ENCODE peak calls at places on chromosomes 2 and 18, in ten cellular contexts. One of them, this sample, is unnamed.

GRCh38 chr2:216034065-216034464 is 20.7 kb upstream of the MREG start:
- DNase-seq in coronary artery: no peak
- DNase-seq in brain microvascular endothelial cell: peak; percentile 78
- DNase-seq in upper lobe of right lung: no peak
- DNase-seq in mucosa of descending colon: peak; percentile 92
- DNase-seq in tibial artery: peak; percentile 65
- DNase-seq in BE2C: peak; percentile 73
- DNase-seq in cardiac fibroblast: peak; percentile 85
- DNase-seq in HFFc6: peak; percentile 61
- DNase-seq in left ventricle myocardium inferior: peak; percentile 40
- DNase-seq in this sample: peak; percentile 81

GRCh38 chr2:130187268-130187667 is 5.2 kb downstream of the MZT2B start:
- DNase-seq in coronary artery: no peak
- DNase-seq in brain microvascular endothelial cell: no peak
- DNase-seq in upper lobe of right lung: peak; percentile 18
- DNase-seq in mucosa of descending colon: no peak
- DNase-seq in tibial artery: no peak
- DNase-seq in BE2C: no peak
- DNase-seq in cardiac fibroblast: no peak
- DNase-seq in HFFc6: no peak
- DNase-seq in left ventricle myocardium inferior: no peak
- DNase-seq in this sample: peak; percentile 31

GRCh38 chr18:50282521-50283335 is 1.4 kb upstream of the MBD1 start:
- DNase-seq in coronary artery: no peak
- DNase-seq in brain microvascular endothelial cell: no peak
- DNase-seq in upper lobe of right lung: peak; percentile 69
- DNase-seq in mucosa of descending colon: peak; percentile 34
- DNase-seq in tibial artery: no peak
- DNase-seq in BE2C: no peak
- DNase-seq in cardiac fibroblast: no peak
- DNase-seq in HFFc6: no peak
- DNase-seq in left ventricle myocardium inferior: no peak
- DNase-seq in this sample: no peak

GRCh38 chr2:159090514-159091201 is 122.2 kb downstream of the TANC1 start:
- DNase-seq in coronary artery: no peak
- DNase-seq in brain microvascular endothelial cell: no peak
- DNase-seq in upper lobe of right lung: no peak
- DNase-seq in mucosa of descending colon: no peak
- DNase-seq in tibial artery: no peak
- DNase-seq in BE2C: no peak
- DNase-seq in cardiac fibroblast: peak; percentile 54
- DNase-seq in HFFc6: peak; percentile 22
- DNase-seq in left ventricle myocardium inferior: no peak
- DNase-seq in this sample: no peak

GRCh38 chr2:121999273-121999672 is 243.8 kb downstream of the TSN start:
- DNase-seq in coronary artery: no peak
- DNase-seq in brain microvascular endothelial cell: peak; percentile 73
- DNase-seq in upper lobe of right lung: no peak
- DNase-seq in mucosa of descending colon: peak; percentile 78
- DNase-seq in tibial artery: no peak
- DNase-seq in BE2C: peak; percentile 62
- DNase-seq in cardiac fibroblast: peak; percentile 53
- DNase-seq in HFFc6: peak; percentile 14
- DNase-seq in left ventricle myocardium inferior: no peak
- DNase-seq in this sample: no peak

GRCh38 chr2:191565647-191566198 is 112.2 kb upstream of the NABP1 start:
- DNase-seq in coronary artery: no peak
- DNase-seq in brain microvascular endothelial cell: no peak
- DNase-seq in upper lobe of right lung: no peak
- DNase-seq in mucosa of descending colon: no peak
- DNase-seq in tibial artery: no peak
- DNase-seq in BE2C: no peak
- DNase-seq in cardiac fibroblast: no peak
- DNase-seq in HFFc6: no peak
- DNase-seq in left ventricle myocardium inferior: no peak
- DNase-seq in this sample: peak; percentile 60

GRCh38 chr2:188894028-188894427 is 80.1 kb upstream of the COL3A1 start:
- DNase-seq in coronary artery: no peak
- DNase-seq in brain microvascular endothelial cell: no peak
- DNase-seq in upper lobe of right lung: no peak
- DNase-seq in mucosa of descending colon: no peak
- DNase-seq in tibial artery: no peak
- DNase-seq in BE2C: no peak
- DNase-seq in cardiac fibroblast: no peak
- DNase-seq in HFFc6: no peak
- DNase-seq in left ventricle myocardium inferior: no peak
- DNase-seq in this sample: no peak

GRCh38 chr2:206217743-206218520 is 56.5 kb upstream of the ZDBF2 start:
- DNase-seq in coronary artery: no peak
- DNase-seq in brain microvascular endothelial cell: no peak
- DNase-seq in upper lobe of right lung: no peak
- DNase-seq in mucosa of descending colon: no peak
- DNase-seq in tibial artery: no peak
- DNase-seq in BE2C: no peak
- DNase-seq in cardiac fibroblast: peak; percentile 36
- DNase-seq in HFFc6: no peak
- DNase-seq in left ventricle myocardium inferior: no peak
- DNase-seq in this sample: peak; percentile 38

GRCh38 chr2:222598611-222599010 is 57.3 kb downstream of the FARSB start:
- DNase-seq in coronary artery: no peak
- DNase-seq in brain microvascular endothelial cell: no peak
- DNase-seq in upper lobe of right lung: no peak
- DNase-seq in mucosa of descending colon: no peak
- DNase-seq in tibial artery: no peak
- DNase-seq in BE2C: no peak
- DNase-seq in cardiac fibroblast: no peak
- DNase-seq in HFFc6: no peak
- DNase-seq in left ventricle myocardium inferior: no peak
- DNase-seq in this sample: no peak

GRCh38 chr2:45595724-45596435 is 15.2 kb downstream of the SRBD1 start:
- DNase-seq in coronary artery: no peak
- DNase-seq in brain microvascular endothelial cell: peak; percentile 31
- DNase-seq in upper lobe of right lung: no peak
- DNase-seq in mucosa of descending colon: peak; percentile 38
- DNase-seq in tibial artery: peak; percentile 76
- DNase-seq in BE2C: no peak
- DNase-seq in cardiac fibroblast: peak; percentile 80
- DNase-seq in HFFc6: peak; percentile 76
- DNase-seq in left ventricle myocardium inferior: peak; percentile 36
- DNase-seq in this sample: no peak

GRCh38 chr18:74266161-74266560 is 25.6 kb downstream of the CYB5A start:
- DNase-seq in coronary artery: no peak
- DNase-seq in brain microvascular endothelial cell: peak; percentile 48
- DNase-seq in upper lobe of right lung: no peak
- DNase-seq in mucosa of descending colon: no peak
- DNase-seq in tibial artery: no peak
- DNase-seq in BE2C: no peak
- DNase-seq in cardiac fibroblast: no peak
- DNase-seq in HFFc6: no peak
- DNase-seq in left ventricle myocardium inferior: no peak
- DNase-seq in this sample: no peak

DNA sequence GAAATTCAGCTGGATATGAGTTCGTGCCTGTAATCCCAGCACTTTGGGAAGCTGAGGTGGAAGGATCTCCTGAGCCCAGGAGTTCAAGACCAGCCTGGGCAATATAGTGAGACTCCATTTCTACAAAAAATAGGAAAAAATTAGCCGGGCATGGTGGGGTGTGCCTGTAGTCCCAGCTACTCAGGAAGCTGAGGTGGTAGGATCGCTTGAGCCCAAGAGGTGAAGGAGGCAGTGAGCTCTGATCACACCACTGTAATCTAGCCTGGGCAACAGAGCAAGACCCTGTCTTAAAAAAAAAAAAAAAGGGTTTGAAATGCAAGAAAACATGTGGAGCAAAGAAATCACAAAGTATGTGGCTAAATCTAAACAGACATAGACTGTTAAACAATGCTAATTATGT is 9.8 kb downstream of the CGREF1 start:
- DNase-seq in coronary artery: no peak
- DNase-seq in brain microvascular endothelial cell: no peak
- DNase-seq in upper lobe of right lung: no peak
- DNase-seq in mucosa of descending colon: no peak
- DNase-seq in tibial artery: no peak
- DNase-seq in BE2C: no peak
- DNase-seq in cardiac fibroblast: no peak
- DNase-seq in HFFc6: no peak
- DNase-seq in left ventricle myocardium inferior: no peak
- DNase-seq in this sample: no peak
- TF ChIP-seq CTCF in coronary artery: no peak
- TF ChIP-seq CTCF in brain microvascular endothelial cell: no peak
- TF ChIP-seq CTCF in upper lobe of right lung: no peak
- TF ChIP-seq CTCF in mucosa of descending colon: no peak
- TF ChIP-seq CTCF in tibial artery: no peak
- TF ChIP-seq CTCF in BE2C: no peak
- TF ChIP-seq CTCF in cardiac fibroblast: no peak
- TF ChIP-seq CTCF in HFFc6: no peak
- TF ChIP-seq CTCF in left ventricle myocardium inferior: no peak
- TF ChIP-seq CTCF in this sample: no peak

DNA sequence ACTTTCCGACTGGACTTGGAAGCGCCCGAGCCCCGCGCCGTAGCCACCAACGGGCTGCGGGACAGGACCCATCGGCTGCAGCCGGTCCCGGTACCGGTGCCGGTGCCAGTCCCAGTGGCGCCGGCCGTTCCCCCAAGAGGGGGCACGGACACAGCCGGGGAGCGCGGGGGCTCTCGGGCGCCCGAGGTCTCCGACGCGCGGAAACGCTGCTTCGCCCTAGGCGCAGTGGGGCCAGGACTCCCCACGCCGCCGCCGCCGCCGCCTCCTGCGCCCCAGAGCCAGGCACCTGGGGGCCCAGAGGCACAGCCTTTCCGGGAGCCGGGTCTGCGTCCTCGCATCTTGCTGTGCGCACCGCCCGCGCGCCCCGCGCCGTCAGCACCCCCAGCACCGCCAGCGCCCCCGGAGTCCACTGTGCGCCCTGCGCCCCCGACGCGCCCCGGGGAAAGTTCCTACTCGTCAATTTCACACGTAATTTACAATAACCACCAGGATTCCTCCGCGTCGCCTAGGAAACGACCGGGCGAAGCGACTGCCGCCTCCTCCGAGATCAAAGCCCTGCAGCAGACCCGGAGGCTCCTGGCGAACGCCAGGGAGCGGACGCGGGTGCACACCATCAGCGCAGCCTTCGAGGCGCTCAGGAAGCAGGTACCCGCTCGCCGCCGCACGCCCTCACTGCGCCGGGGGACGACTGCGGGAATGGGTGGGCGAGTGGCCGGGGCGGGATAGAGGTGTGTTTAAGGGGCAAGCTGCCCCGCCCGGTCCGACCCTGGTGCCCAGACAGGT is 713 bp downstream of the ATOH8 start:
- DNase-seq in coronary artery: no peak
- DNase-seq in brain microvascular endothelial cell: no peak
- DNase-seq in upper lobe of right lung: peak; percentile 78
- DNase-seq in mucosa of descending colon: peak; percentile 37
- DNase-seq in tibial artery: no peak
- DNase-seq in BE2C: peak; percentile 40
- DNase-seq in cardiac fibroblast: peak; percentile 57
- DNase-seq in HFFc6: peak; percentile 66
- DNase-seq in left ventricle myocardium inferior: peak; percentile 29
- DNase-seq in this sample: peak; percentile 39
- TF ChIP-seq CTCF in coronary artery: peak; percentile 24
- TF ChIP-seq CTCF in brain microvascular endothelial cell: peak; percentile 34
- TF ChIP-seq CTCF in upper lobe of right lung: peak; percentile 31
- TF ChIP-seq CTCF in mucosa of descending colon: no peak
- TF ChIP-seq CTCF in tibial artery: peak; percentile 30
- TF ChIP-seq CTCF in BE2C: no peak
- TF ChIP-seq CTCF in cardiac fibroblast: peak; percentile 31
- TF ChIP-seq CTCF in HFFc6: peak; percentile 58
- TF ChIP-seq CTCF in left ventricle myocardium inferior: peak; percentile 39
- TF ChIP-seq CTCF in this sample: no peak

GRCh38 chr2:148527488-148528340 is 116.8 kb upstream of the EPC2 start:
- DNase-seq in coronary artery: no peak
- DNase-seq in brain microvascular endothelial cell: no peak
- DNase-seq in upper lobe of right lung: no peak
- DNase-seq in mucosa of descending colon: no peak
- DNase-seq in tibial artery: no peak
- DNase-seq in BE2C: no peak
- DNase-seq in cardiac fibroblast: no peak
- DNase-seq in HFFc6: peak; percentile 8
- DNase-seq in left ventricle myocardium inferior: no peak
- DNase-seq in this sample: no peak

GRCh38 chr2:148525130-148525529 is 119.4 kb upstream of the EPC2 start:
- DNase-seq in coronary artery: no peak
- DNase-seq in brain microvascular endothelial cell: no peak
- DNase-seq in upper lobe of right lung: no peak
- DNase-seq in mucosa of descending colon: no peak
- DNase-seq in tibial artery: no peak
- DNase-seq in BE2C: no peak
- DNase-seq in cardiac fibroblast: no peak
- DNase-seq in HFFc6: no peak
- DNase-seq in left ventricle myocardium inferior: no peak
- DNase-seq in this sample: no peak

GRCh38 chr2:148526509-148527346 is 117.8 kb upstream of the EPC2 start:
- DNase-seq in coronary artery: no peak
- DNase-seq in brain microvascular endothelial cell: no peak
- DNase-seq in upper lobe of right lung: no peak
- DNase-seq in mucosa of descending colon: no peak
- DNase-seq in tibial artery: no peak
- DNase-seq in BE2C: no peak
- DNase-seq in cardiac fibroblast: no peak
- DNase-seq in HFFc6: no peak
- DNase-seq in left ventricle myocardium inferior: no peak
- DNase-seq in this sample: no peak

GRCh38 chr2:148523315-148523714 is 121.2 kb upstream of the EPC2 start:
- DNase-seq in coronary artery: no peak
- DNase-seq in brain microvascular endothelial cell: no peak
- DNase-seq in upper lobe of right lung: no peak
- DNase-seq in mucosa of descending colon: no peak
- DNase-seq in tibial artery: no peak
- DNase-seq in BE2C: no peak
- DNase-seq in cardiac fibroblast: no peak
- DNase-seq in HFFc6: no peak
- DNase-seq in left ventricle myocardium inferior: no peak
- DNase-seq in this sample: no peak

DNA sequence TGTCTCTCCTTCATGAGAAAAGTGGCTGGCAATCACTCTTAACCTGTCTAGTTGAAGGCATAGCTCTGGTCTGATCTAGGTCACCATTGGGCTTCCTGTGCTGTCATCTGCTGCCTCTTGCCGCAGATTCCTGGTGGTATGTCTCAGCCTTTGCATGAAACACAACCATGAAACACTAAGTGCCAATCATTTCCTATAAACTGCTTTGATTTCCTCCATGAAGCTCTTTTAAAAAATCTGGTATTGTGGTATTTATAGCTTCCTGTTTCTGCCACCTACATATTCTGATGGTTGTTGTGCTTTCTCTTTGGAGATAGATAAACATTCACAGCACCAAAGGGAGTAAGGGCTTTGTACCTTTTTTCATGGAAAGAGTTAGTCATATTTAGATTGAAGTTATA is 120.0 kb upstream of the EPC2 start:
- DNase-seq in coronary artery: no peak
- DNase-seq in brain microvascular endothelial cell: no peak
- DNase-seq in upper lobe of right lung: no peak
- DNase-seq in mucosa of descending colon: no peak
- DNase-seq in tibial artery: no peak
- DNase-seq in BE2C: no peak
- DNase-seq in cardiac fibroblast: no peak
- DNase-seq in HFFc6: no peak
- DNase-seq in left ventricle myocardium inferior: no peak
- DNase-seq in this sample: no peak
- TF ChIP-seq CTCF in coronary artery: no peak
- TF ChIP-seq CTCF in brain microvascular endothelial cell: no peak
- TF ChIP-seq CTCF in upper lobe of right lung: no peak
- TF ChIP-seq CTCF in mucosa of descending colon: no peak
- TF ChIP-seq CTCF in tibial artery: no peak
- TF ChIP-seq CTCF in BE2C: no peak
- TF ChIP-seq CTCF in cardiac fibroblast: no peak
- TF ChIP-seq CTCF in HFFc6: no peak
- TF ChIP-seq CTCF in left ventricle myocardium inferior: no peak
- TF ChIP-seq CTCF in this sample: no peak

GRCh38 chr2:54206596-54206995 is 49.4 kb downstream of the TSPYL6 start:
- DNase-seq in coronary artery: no peak
- DNase-seq in brain microvascular endothelial cell: peak; percentile 40
- DNase-seq in upper lobe of right lung: no peak
- DNase-seq in mucosa of descending colon: no peak
- DNase-seq in tibial artery: no peak
- DNase-seq in BE2C: no peak
- DNase-seq in cardiac fibroblast: peak; percentile 68
- DNase-seq in HFFc6: peak; percentile 32
- DNase-seq in left ventricle myocardium inferior: no peak
- DNase-seq in this sample: peak; percentile 48
- TF ChIP-seq CTCF in coronary artery: peak; percentile 64
- TF ChIP-seq CTCF in brain microvascular endothelial cell: peak; percentile 51
- TF ChIP-seq CTCF in upper lobe of right lung: peak; percentile 67
- TF ChIP-seq CTCF in mucosa of descending colon: no peak
- TF ChIP-seq CTCF in tibial artery: peak; percentile 75
- TF ChIP-seq CTCF in BE2C: peak; percentile 48
- TF ChIP-seq CTCF in cardiac fibroblast: peak; percentile 60
- TF ChIP-seq CTCF in HFFc6: peak; percentile 81
- TF ChIP-seq CTCF in left ventricle myocardium inferior: peak; percentile 77
- TF ChIP-seq CTCF in this sample: peak; percentile 40

This sample was measured in NB4.